ENCODE peak calls at places on chromosome 7, in four cellular contexts. K is A673, I is mesendoderm, U is skeletal muscle cell. Z is an unnamed sample.

GRCh38 chr7:17139081-17139480 is 159.4 kb upstream of the AHR start:
- DNase-seq in U (no peak), K (no peak), I (no peak), Z (no peak)

GRCh38 chr7:732094-732541 is 5.0 kb upstream of the PRKAR1B start:
- DNase-seq in K (no peak), U (no peak), I (no peak), Z (no peak)

GRCh38 chr7:87797798-87798403 is 78.3 kb downstream of the SLC25A40 start:
- DNase-seq in I (peak), U (peak), K (peak), Z (peak)

GRCh38 chr7:79652619-79653018 is 199.2 kb upstream of the MAGI2 start:
- DNase-seq in K (no peak), I (peak), U (no peak), Z (no peak)

GRCh38 chr7:82755705-82756551 is 312.4 kb upstream of the CACNA2D1 start:
- DNase-seq in K (no peak), U (peak), I (peak), Z (no peak)

GRCh38 chr7:151028948-151029501 is 775 bp downstream of the ABCB8 start:
- DNase-seq in K (no peak), U (no peak), I (no peak), Z (no peak)

GRCh38 chr7:121761399-121761798 is 111.6 kb upstream of the PTPRZ1 start:
- DNase-seq in U (no peak), I (no peak), K (no peak), Z (no peak)

GRCh38 chr7:150968698-150969482 is 9.2 kb downstream of the KCNH2 start:
- DNase-seq in U (no peak), K (no peak), I (no peak), Z (peak)

GRCh38 chr7:44505595-44505994 is 15.1 kb upstream of the NUDCD3 start:
- DNase-seq in I (no peak), K (no peak), U (no peak), Z (no peak)

GRCh38 chr7:29866490-29866930 is 60.2 kb downstream of the WIPF3 start:
- DNase-seq in I (no peak), K (peak), U (peak), Z (no peak)

GRCh38 chr7:519429-519973 is at the start of gene PDGFA:
- DNase-seq in K (peak), U (no peak), I (peak), Z (peak)

GRCh38 chr7:129163875-129164544 is 19.5 kb downstream of the TSPAN33 start:
- DNase-seq in U (peak), I (peak), K (peak), Z (peak)

GRCh38 chr7:127838816-127839415 is 186.9 kb downstream of the SND1 start:
- DNase-seq in U (no peak), I (no peak), K (no peak), Z (no peak)

GRCh38 chr7:73828107-73828803 is 2.5 kb upstream of the CLDN4 start:
- DNase-seq in K (peak), I (peak), U (no peak), Z (no peak)

GRCh38 chr7:68623030-68623429 is 975.2 kb upstream of the AUTS2 start:
- DNase-seq in K (no peak), U (no peak), I (no peak), Z (no peak)

GRCh38 chr7:29609162-29610030 is 45.8 kb downstream of the PRR15 start:
- DNase-seq in U (no peak), I (peak), K (peak), Z (peak)

GRCh38 chr7:131330299-131330698 is 2.6 kb downstream of the MKLN1 start:
- DNase-seq in U (no peak), K (no peak), I (no peak), Z (no peak)

GRCh38 chr7:99955247-99955646 is 20.6 kb downstream of the AZGP1 start:
- DNase-seq in K (no peak), I (no peak), U (no peak), Z (no peak)

GRCh38 chr7:35747611-35748010 is 52.7 kb upstream of the HERPUD2 start:
- DNase-seq in K (no peak), I (no peak), U (no peak), Z (no peak)

GRCh38 chr7:148242271-148242801 is 348.2 kb upstream of the C7orf33 start:
- DNase-seq in U (no peak), K (peak), I (peak), Z (peak)

GRCh38 chr7:35003679-35004278 is 33.5 kb downstream of the DPY19L1 start:
- DNase-seq in U (peak), K (peak), I (peak), Z (no peak)

GRCh38 chr7:143002856-143003255 is 24.1 kb downstream of the OR9A2 start:
- DNase-seq in U (no peak), I (no peak), K (no peak), Z (no peak)

GRCh38 chr7:66920256-66920655 is 769 bp upstream of the TMEM248 start:
- DNase-seq in U (no peak), K (no peak), I (no peak), Z (no peak)

GRCh38 chr7:142496545-142496991 is 238.7 kb upstream of the PRSS58 start:
- DNase-seq in U (no peak), K (peak), I (no peak), Z (peak)

GRCh38 chr7:134669845-134670373 is 23.3 kb downstream of the BPGM start:
- DNase-seq in U (peak), I (no peak), K (peak), Z (no peak)

GRCh38 chr7:106018566-106019338 is 55.7 kb downstream of the CDHR3 start:
- DNase-seq in U (no peak), I (no peak), K (no peak), Z (no peak)

GRCh38 chr7:114934074-114934473 is 12.2 kb downstream of the MDFIC start:
- DNase-seq in K (no peak), U (no peak), I (no peak), Z (no peak)
- H3K4me3 ChIP-seq in K (no peak), U (no peak), I (no peak), Z (no peak)

DNA sequence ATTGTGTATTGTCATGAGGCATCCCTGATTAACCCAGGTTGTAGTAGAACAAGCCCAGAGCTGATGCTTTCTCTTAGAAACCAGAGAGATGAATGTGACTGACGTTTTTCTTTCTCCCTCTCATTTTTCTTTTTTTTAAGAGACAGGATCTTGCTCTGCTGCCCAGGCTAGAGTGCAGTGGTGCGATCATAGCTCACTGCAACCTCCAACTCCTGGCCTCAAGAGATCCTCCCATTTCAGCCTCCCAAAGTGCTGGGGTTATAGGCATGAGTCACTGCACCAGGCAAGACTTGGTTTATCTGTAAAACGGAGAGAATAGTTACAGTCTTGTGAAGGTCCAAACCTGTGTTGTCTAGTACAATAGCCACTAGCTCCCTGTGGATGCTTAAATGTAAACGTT is 5.4 kb downstream of the LMTK2 start:
- DNase-seq in I (no peak), U (no peak), K (no peak), Z (no peak)
- H3K4me3 ChIP-seq in I (no peak), U (no peak), K (no peak), Z (no peak)

DNA sequence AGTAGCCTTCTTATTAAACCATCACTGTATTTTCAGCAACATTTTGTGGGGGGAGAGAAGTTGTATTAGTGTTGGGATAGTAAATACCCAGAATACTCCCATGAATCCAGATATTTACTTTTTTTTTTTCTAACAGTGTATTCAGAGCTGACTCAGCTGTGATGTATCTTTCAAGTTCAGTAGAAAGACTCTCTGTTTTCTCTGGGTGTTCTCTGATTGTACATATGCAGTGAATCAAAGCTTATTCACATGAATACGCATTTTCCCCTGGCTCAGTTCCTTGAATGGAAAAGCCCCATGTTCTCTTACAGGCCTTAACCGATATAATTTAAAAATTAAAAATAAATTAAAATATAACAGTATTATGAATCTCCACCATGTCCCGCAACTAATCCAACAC is 1.3 kb downstream of the TFPI2 start:
- DNase-seq in K (no peak), U (peak), I (no peak), Z (no peak)
- H3K4me3 ChIP-seq in K (no peak), U (no peak), I (no peak), Z (no peak)

DNA sequence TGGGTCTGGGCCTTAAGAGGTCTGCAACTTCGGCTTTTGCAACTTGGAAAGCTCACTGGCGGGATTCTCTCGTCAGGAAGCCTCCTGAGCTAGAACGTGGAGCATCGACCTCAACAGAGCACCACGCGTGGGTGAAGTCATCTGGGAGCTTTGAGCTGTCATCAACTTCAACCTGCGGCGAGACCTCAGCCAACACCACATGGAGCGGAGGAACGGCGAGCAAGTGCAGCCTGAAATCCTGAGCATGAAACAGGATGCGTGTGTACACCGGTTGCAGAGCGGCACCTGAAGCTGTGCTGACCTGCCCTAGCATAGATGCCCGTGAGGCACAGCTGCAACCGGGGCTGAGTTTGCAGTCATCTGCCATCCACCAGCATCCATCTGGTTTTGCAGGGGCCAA is 295.7 kb upstream of the SHH start:
- DNase-seq in K (no peak), U (no peak), I (no peak), Z (no peak)
- H3K4me3 ChIP-seq in K (no peak), U (no peak), I (no peak), Z (no peak)

DNA sequence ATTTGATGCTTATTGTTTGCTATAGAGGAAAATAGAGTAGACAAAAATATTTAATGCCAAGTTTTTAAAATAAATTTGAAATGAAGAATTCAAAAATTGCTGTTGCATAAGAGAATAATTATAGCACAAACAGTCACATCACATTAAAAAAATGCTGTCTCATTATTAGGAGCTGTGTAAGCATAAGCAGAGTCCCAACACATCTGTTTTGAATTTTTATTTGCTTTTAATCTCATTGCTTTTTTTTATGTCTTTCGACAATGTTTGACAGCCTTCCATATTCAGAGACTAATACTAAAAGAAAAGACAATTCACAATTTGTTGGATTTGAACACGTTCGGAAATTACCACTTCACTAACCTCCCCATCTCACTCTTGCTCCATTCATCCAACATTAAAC is 143.5 kb downstream of the TFPI2 start:
- DNase-seq in I (no peak), U (no peak), K (peak), Z (no peak)
- H3K4me3 ChIP-seq in I (no peak), U (no peak), K (no peak), Z (no peak)

DNA sequence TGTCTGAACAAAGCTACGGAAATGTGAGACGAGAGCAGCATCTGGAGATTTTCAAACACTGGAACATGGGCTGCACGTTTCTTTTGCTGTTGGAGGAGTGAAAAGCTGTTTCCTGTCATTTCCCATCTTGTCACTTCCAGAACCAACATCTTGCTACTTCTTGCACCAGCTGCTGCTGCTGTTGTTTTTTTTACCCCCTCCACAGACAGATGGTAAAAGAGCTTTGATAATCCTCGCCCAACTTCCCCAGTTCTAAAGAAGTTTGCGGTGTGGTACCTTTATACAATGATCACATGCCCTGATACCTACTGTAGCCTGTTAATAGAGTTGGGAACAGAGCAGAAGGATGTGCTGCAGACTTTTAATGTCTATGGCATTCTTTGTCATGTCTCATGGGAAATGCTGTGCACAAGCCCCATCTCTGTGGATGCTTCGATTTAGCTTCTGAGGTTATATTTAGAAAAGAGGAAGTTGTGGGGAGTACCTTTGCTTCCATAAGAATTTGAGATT is 408.2 kb downstream of the AUTS2 start:
- DNase-seq in I (no peak), U (peak), K (no peak), Z (no peak)
- H3K4me3 ChIP-seq in I (no peak), U (no peak), K (no peak), Z (no peak)

GRCh38 chr7:32145911-32146310 is 75.7 kb upstream of the PDE1C start:
- DNase-seq in K (no peak), I (no peak), U (no peak), Z (no peak)

GRCh38 chr7:32147909-32148308 is 77.7 kb upstream of the PDE1C start:
- DNase-seq in U (no peak), I (no peak), K (no peak), Z (no peak)

GRCh38 chr7:32140540-32140939 is 70.3 kb upstream of the PDE1C start:
- DNase-seq in U (no peak), K (no peak), I (no peak), Z (no peak)

GRCh38 chr7:32143271-32143670 is 73.1 kb upstream of the PDE1C start:
- DNase-seq in I (no peak), U (peak), K (no peak), Z (no peak)

GRCh38 chr7:32142649-32143048 is 72.4 kb upstream of the PDE1C start:
- DNase-seq in I (no peak), U (peak), K (no peak), Z (no peak)
- H3K4me3 ChIP-seq in I (no peak), U (no peak), K (no peak), Z (no peak)